ENCODE peak calls at places on chromosomes 7 and 10, in nine cellular contexts. One of them, this sample, is unnamed. For H3K27me3 and H3K4me1, the result is how much of the 10 kb centered on the place peaks cover.

GRCh38 chr7:1274876-1275684 is 42.4 kb downstream of the UNCX start:
- DNase-seq in mesendoderm: no peak
- DNase-seq in body of pancreas: no peak
- DNase-seq in GM23248: no peak
- DNase-seq in breast epithelium: no peak
- DNase-seq in GM23338: no peak
- DNase-seq in ovary: no peak
- DNase-seq in spleen: no peak
- DNase-seq in fibroblast of lung: no peak
- DNase-seq in this sample: no peak

GRCh38 chr7:80935971-80936370 is 17.1 kb upstream of the SEMA3C start:
- DNase-seq in mesendoderm: no peak
- DNase-seq in body of pancreas: no peak
- DNase-seq in GM23248: no peak
- DNase-seq in breast epithelium: no peak
- DNase-seq in GM23338: no peak
- DNase-seq in ovary: no peak
- DNase-seq in spleen: no peak
- DNase-seq in fibroblast of lung: no peak
- DNase-seq in this sample: no peak

GRCh38 chr7:42161723-42162122 is 75.3 kb downstream of the GLI3 start:
- DNase-seq in mesendoderm: no peak
- DNase-seq in body of pancreas: no peak
- DNase-seq in GM23248: peak
- DNase-seq in breast epithelium: no peak
- DNase-seq in GM23338: no peak
- DNase-seq in ovary: no peak
- DNase-seq in spleen: no peak
- DNase-seq in fibroblast of lung: no peak
- DNase-seq in this sample: no peak

GRCh38 chr7:31991846-31992245 is 78.4 kb downstream of the PDE1C start:
- DNase-seq in mesendoderm: no peak
- DNase-seq in body of pancreas: no peak
- DNase-seq in GM23248: peak
- DNase-seq in breast epithelium: no peak
- DNase-seq in GM23338: no peak
- DNase-seq in ovary: no peak
- DNase-seq in spleen: no peak
- DNase-seq in fibroblast of lung: no peak
- DNase-seq in this sample: no peak

GRCh38 chr7:5693529-5693928 is 87.9 kb downstream of the RNF216 start:
- DNase-seq in mesendoderm: no peak
- DNase-seq in body of pancreas: peak
- DNase-seq in GM23248: peak
- DNase-seq in breast epithelium: peak
- DNase-seq in GM23338: peak
- DNase-seq in ovary: no peak
- DNase-seq in spleen: peak
- DNase-seq in fibroblast of lung: peak
- DNase-seq in this sample: no peak

GRCh38 chr10:42990016-42990720 is 86.7 kb upstream of the RET start:
- DNase-seq in mesendoderm: no peak
- DNase-seq in body of pancreas: no peak
- DNase-seq in GM23248: no peak
- DNase-seq in breast epithelium: no peak
- DNase-seq in GM23338: no peak
- DNase-seq in ovary: peak
- DNase-seq in spleen: peak
- DNase-seq in fibroblast of lung: no peak
- DNase-seq in this sample: peak

GRCh38 chr10:79409038-79410035 is 36.1 kb downstream of the ZCCHC24 start:
- DNase-seq in mesendoderm: no peak
- DNase-seq in body of pancreas: no peak
- DNase-seq in GM23248: no peak
- DNase-seq in breast epithelium: no peak
- DNase-seq in GM23338: no peak
- DNase-seq in ovary: peak
- DNase-seq in spleen: peak
- DNase-seq in fibroblast of lung: no peak
- DNase-seq in this sample: no peak

GRCh38 chr10:63696205-63696604 is 175.0 kb downstream of the REEP3 start:
- DNase-seq in mesendoderm: no peak
- DNase-seq in body of pancreas: no peak
- DNase-seq in GM23248: peak
- DNase-seq in breast epithelium: no peak
- DNase-seq in GM23338: no peak
- DNase-seq in ovary: no peak
- DNase-seq in spleen: no peak
- DNase-seq in fibroblast of lung: no peak
- DNase-seq in this sample: no peak

GRCh38 chr10:80277567-80278250 is 11.7 kb downstream of the MAT1A start:
- DNase-seq in mesendoderm: no peak
- DNase-seq in body of pancreas: peak
- DNase-seq in GM23248: no peak
- DNase-seq in breast epithelium: no peak
- DNase-seq in GM23338: no peak
- DNase-seq in ovary: peak
- DNase-seq in spleen: no peak
- DNase-seq in fibroblast of lung: no peak
- DNase-seq in this sample: no peak

GRCh38 chr7:38127216-38128207 is 50.5 kb upstream of the STARD3NL start:
- DNase-seq in mesendoderm: peak
- DNase-seq in body of pancreas: no peak
- DNase-seq in GM23248: no peak
- DNase-seq in breast epithelium: no peak
- DNase-seq in GM23338: no peak
- DNase-seq in ovary: no peak
- DNase-seq in spleen: no peak
- DNase-seq in fibroblast of lung: no peak
- DNase-seq in this sample: no peak

GRCh38 chr10:86535057-86535882 is 13.7 kb upstream of the WAPL start:
- DNase-seq in mesendoderm: peak
- DNase-seq in body of pancreas: peak
- DNase-seq in GM23248: peak
- DNase-seq in breast epithelium: peak
- DNase-seq in GM23338: peak
- DNase-seq in ovary: peak
- DNase-seq in spleen: peak
- DNase-seq in fibroblast of lung: peak
- DNase-seq in this sample: peak

GRCh38 chr10:128744092-128744491 is 617.9 kb upstream of the MKI67 start:
- DNase-seq in mesendoderm: peak
- DNase-seq in body of pancreas: no peak
- DNase-seq in GM23248: no peak
- DNase-seq in breast epithelium: no peak
- DNase-seq in GM23338: no peak
- DNase-seq in ovary: no peak
- DNase-seq in spleen: no peak
- DNase-seq in fibroblast of lung: no peak
- DNase-seq in this sample: no peak

GRCh38 chr10:71985542-71986250 is 21.5 kb downstream of the CHST3 start:
- DNase-seq in mesendoderm: no peak
- DNase-seq in body of pancreas: peak
- DNase-seq in GM23248: peak
- DNase-seq in breast epithelium: no peak
- DNase-seq in GM23338: no peak
- DNase-seq in ovary: peak
- DNase-seq in spleen: no peak
- DNase-seq in fibroblast of lung: peak
- DNase-seq in this sample: no peak

GRCh38 chr7:66016131-66016461 is 34.1 kb upstream of the GUSB start:
- DNase-seq in mesendoderm: no peak
- DNase-seq in body of pancreas: no peak
- DNase-seq in GM23248: peak
- DNase-seq in breast epithelium: no peak
- DNase-seq in GM23338: no peak
- DNase-seq in ovary: no peak
- DNase-seq in spleen: no peak
- DNase-seq in fibroblast of lung: no peak
- DNase-seq in this sample: no peak

GRCh38 chr10:117543999-117544728 is 1.6 kb downstream of the EMX2 start:
- DNase-seq in mesendoderm: peak
- DNase-seq in body of pancreas: no peak
- DNase-seq in GM23248: peak
- DNase-seq in breast epithelium: no peak
- DNase-seq in GM23338: peak
- DNase-seq in ovary: peak
- DNase-seq in spleen: no peak
- DNase-seq in fibroblast of lung: no peak
- DNase-seq in this sample: no peak
- H3K27me3 ChIP-seq in mesendoderm: half or more
- H3K27me3 ChIP-seq in body of pancreas: half or more
- H3K27me3 ChIP-seq in GM23248: under half
- H3K27me3 ChIP-seq in breast epithelium: half or more
- H3K27me3 ChIP-seq in GM23338: half or more
- H3K27me3 ChIP-seq in ovary: under half
- H3K27me3 ChIP-seq in spleen: half or more
- H3K27me3 ChIP-seq in fibroblast of lung: half or more
- H3K27me3 ChIP-seq in this sample: under half

DNA sequence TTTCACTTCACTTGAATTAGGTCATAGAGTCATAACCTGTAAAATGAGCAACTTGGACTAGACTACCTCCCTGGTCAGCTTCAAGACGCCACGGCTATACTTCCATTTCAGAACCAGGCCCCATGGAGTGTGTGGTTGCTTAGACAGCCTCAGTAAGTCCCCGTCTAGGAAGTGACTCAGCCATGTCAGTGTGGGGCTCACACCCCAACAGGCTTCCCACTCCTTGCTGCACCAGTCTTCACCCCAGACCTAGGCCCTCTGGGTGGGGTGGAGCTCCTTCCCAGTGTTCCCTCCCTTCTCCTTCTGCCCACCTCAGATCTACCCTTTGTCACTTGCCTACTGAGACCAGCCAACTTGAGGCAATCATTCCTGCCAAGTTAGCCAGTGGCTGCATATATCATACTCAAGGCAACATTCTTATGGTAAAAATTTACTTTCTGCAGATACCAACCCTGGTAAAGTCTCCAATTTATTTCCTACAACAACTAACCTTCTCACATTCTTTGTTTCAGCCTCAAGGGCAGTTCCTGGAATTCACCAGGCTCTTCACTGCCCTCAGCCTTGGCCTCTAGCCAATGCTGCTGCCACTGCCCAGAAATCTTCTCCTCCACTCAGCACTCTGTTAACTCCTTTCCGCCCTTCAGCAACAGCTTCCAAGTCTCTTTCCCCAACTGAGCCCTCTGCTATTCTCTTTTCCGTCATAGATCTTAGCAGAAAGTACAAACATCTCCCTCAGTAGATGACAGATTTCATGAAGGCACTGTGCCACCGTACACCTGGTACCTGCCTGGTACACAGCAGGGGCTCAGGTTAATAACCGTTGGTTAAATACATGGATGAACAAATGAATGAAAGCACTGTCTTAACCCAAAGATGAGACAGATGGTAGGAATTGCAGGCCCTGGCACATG is 31.3 kb upstream of the ZNRF2 start:
- DNase-seq in mesendoderm: no peak
- DNase-seq in body of pancreas: peak
- DNase-seq in GM23248: peak
- DNase-seq in breast epithelium: peak
- DNase-seq in GM23338: no peak
- DNase-seq in ovary: peak
- DNase-seq in spleen: no peak
- DNase-seq in fibroblast of lung: no peak
- DNase-seq in this sample: no peak
- H3K4me1 ChIP-seq in mesendoderm: under half
- H3K4me1 ChIP-seq in body of pancreas: half or more
- H3K4me1 ChIP-seq in GM23248: under half
- H3K4me1 ChIP-seq in breast epithelium: under half
- H3K4me1 ChIP-seq in GM23338: under half
- H3K4me1 ChIP-seq in ovary: under half
- H3K4me1 ChIP-seq in spleen: under half
- H3K4me1 ChIP-seq in fibroblast of lung: under half
- H3K4me1 ChIP-seq in this sample: under half

DNA sequence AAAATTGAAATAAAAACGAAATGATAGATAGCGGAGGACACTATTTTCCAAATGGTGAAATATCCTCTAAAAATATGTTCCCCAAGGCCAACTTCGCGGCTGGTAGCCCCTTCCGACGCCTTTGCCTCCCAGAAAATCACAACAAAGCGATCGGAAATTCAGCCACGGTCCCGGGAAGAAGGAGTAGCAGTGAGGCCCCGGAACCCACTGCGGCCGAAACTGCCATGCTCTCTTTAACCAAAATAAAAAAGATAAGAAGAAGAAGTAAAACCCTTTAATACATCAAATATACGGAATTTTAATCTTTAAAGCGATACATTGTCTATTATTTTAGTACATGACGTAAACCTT is 4.0 kb downstream of the ZNF503 start:
- DNase-seq in mesendoderm: peak
- DNase-seq in body of pancreas: peak
- DNase-seq in GM23248: peak
- DNase-seq in breast epithelium: no peak
- DNase-seq in GM23338: peak
- DNase-seq in ovary: peak
- DNase-seq in spleen: no peak
- DNase-seq in fibroblast of lung: peak
- DNase-seq in this sample: no peak
- H3K27me3 ChIP-seq in mesendoderm: half or more
- H3K27me3 ChIP-seq in body of pancreas: under half
- H3K27me3 ChIP-seq in GM23248: under half
- H3K27me3 ChIP-seq in breast epithelium: under half
- H3K27me3 ChIP-seq in GM23338: half or more
- H3K27me3 ChIP-seq in ovary: under half
- H3K27me3 ChIP-seq in spleen: half or more
- H3K27me3 ChIP-seq in fibroblast of lung: under half
- H3K27me3 ChIP-seq in this sample: under half

GRCh38 chr10:70234668-70235447 is 1.6 kb upstream of the PPA1 start:
- DNase-seq in mesendoderm: no peak
- DNase-seq in body of pancreas: no peak
- DNase-seq in GM23248: peak
- DNase-seq in breast epithelium: no peak
- DNase-seq in GM23338: no peak
- DNase-seq in ovary: peak
- DNase-seq in spleen: peak
- DNase-seq in fibroblast of lung: peak
- DNase-seq in this sample: no peak

GRCh38 chr10:70233109-70233938 is at the start of gene PPA1:
- DNase-seq in mesendoderm: peak
- DNase-seq in body of pancreas: peak
- DNase-seq in GM23248: peak
- DNase-seq in breast epithelium: peak
- DNase-seq in GM23338: peak
- DNase-seq in ovary: peak
- DNase-seq in spleen: peak
- DNase-seq in fibroblast of lung: peak
- DNase-seq in this sample: peak

GRCh38 chr10:70233939-70234300 is 691 bp upstream of the PPA1 start:
- DNase-seq in mesendoderm: no peak
- DNase-seq in body of pancreas: no peak
- DNase-seq in GM23248: no peak
- DNase-seq in breast epithelium: no peak
- DNase-seq in GM23338: no peak
- DNase-seq in ovary: no peak
- DNase-seq in spleen: no peak
- DNase-seq in fibroblast of lung: no peak
- DNase-seq in this sample: no peak

GRCh38 chr10:70232155-70232858 is 922 bp downstream of the PPA1 start:
- DNase-seq in mesendoderm: peak
- DNase-seq in body of pancreas: peak
- DNase-seq in GM23248: peak
- DNase-seq in breast epithelium: no peak
- DNase-seq in GM23338: peak
- DNase-seq in ovary: peak
- DNase-seq in spleen: peak
- DNase-seq in fibroblast of lung: peak
- DNase-seq in this sample: peak

GRCh38 chr10:70232859-70233108 is 445 bp downstream of the PPA1 start:
- DNase-seq in mesendoderm: no peak
- DNase-seq in body of pancreas: no peak
- DNase-seq in GM23248: no peak
- DNase-seq in breast epithelium: no peak
- DNase-seq in GM23338: no peak
- DNase-seq in ovary: no peak
- DNase-seq in spleen: no peak
- DNase-seq in fibroblast of lung: no peak
- DNase-seq in this sample: no peak
- H3K4me1 ChIP-seq in mesendoderm: under half
- H3K4me1 ChIP-seq in body of pancreas: under half
- H3K4me1 ChIP-seq in GM23248: under half
- H3K4me1 ChIP-seq in breast epithelium: under half
- H3K4me1 ChIP-seq in GM23338: under half
- H3K4me1 ChIP-seq in ovary: under half
- H3K4me1 ChIP-seq in spleen: under half
- H3K4me1 ChIP-seq in fibroblast of lung: under half
- H3K4me1 ChIP-seq in this sample: under half